ENCODE peak calls at places on chromosome 14, in five cellular contexts. One of them, this sample, is unnamed.
A peak's percentile ranks its signal among the peaks of the same experiment; 100 is the strongest.

GRCh38 chr14:90105756-90106155 is 44.0 kb downstream of the KCNK13 start:
- DNase-seq in cardiac muscle cell: peak; percentile 23
- DNase-seq in tibial artery: no peak
- DNase-seq in stomach: no peak
- DNase-seq in breast epithelium: no peak
- DNase-seq in this sample: no peak

GRCh38 chr14:54815016-54815415 is 87.6 kb downstream of the GCH1 start:
- DNase-seq in breast epithelium: no peak
- DNase-seq in stomach: no peak
- DNase-seq in tibial artery: peak; percentile 45
- DNase-seq in cardiac muscle cell: peak; percentile 82
- DNase-seq in this sample: no peak

GRCh38 chr14:81453166-81453766 is 53.1 kb upstream of the STON2 start:
- DNase-seq in cardiac muscle cell: peak; percentile 70
- DNase-seq in tibial artery: peak; percentile 38
- DNase-seq in breast epithelium: peak; percentile 48
- DNase-seq in stomach: peak; percentile 63
- DNase-seq in this sample: peak; percentile 66

GRCh38 chr14:21505009-21505553 is 6.1 kb downstream of the METTL3 start:
- DNase-seq in cardiac muscle cell: no peak
- DNase-seq in stomach: no peak
- DNase-seq in breast epithelium: no peak
- DNase-seq in tibial artery: no peak
- DNase-seq in this sample: no peak

GRCh38 chr14:55721353-55721752 is 141.3 kb downstream of the KTN1 start:
- DNase-seq in tibial artery: no peak
- DNase-seq in cardiac muscle cell: peak; percentile 96
- DNase-seq in breast epithelium: no peak
- DNase-seq in stomach: no peak
- DNase-seq in this sample: peak; percentile 32

GRCh38 chr14:90060965-90061848 is 587 bp upstream of the KCNK13 start:
- DNase-seq in breast epithelium: no peak
- DNase-seq in stomach: no peak
- DNase-seq in tibial artery: no peak
- DNase-seq in cardiac muscle cell: no peak
- DNase-seq in this sample: no peak

GRCh38 chr14:105086833-105087307 is 21.6 kb upstream of the GPR132 start:
- DNase-seq in breast epithelium: peak; percentile 74
- DNase-seq in cardiac muscle cell: peak; percentile 84
- DNase-seq in tibial artery: peak; percentile 80
- DNase-seq in stomach: peak; percentile 78
- DNase-seq in this sample: peak; percentile 76

GRCh38 chr14:82533351-82533750 is 999.7 kb upstream of the SEL1L start:
- DNase-seq in tibial artery: no peak
- DNase-seq in stomach: no peak
- DNase-seq in breast epithelium: no peak
- DNase-seq in cardiac muscle cell: no peak
- DNase-seq in this sample: no peak

GRCh38 chr14:97489750-97490149 is 692.6 kb downstream of the VRK1 start:
- DNase-seq in breast epithelium: no peak
- DNase-seq in stomach: no peak
- DNase-seq in cardiac muscle cell: no peak
- DNase-seq in tibial artery: no peak
- DNase-seq in this sample: no peak

GRCh38 chr14:89417111-89417468 is at the start of gene FOXN3:
- DNase-seq in cardiac muscle cell: peak; percentile 95
- DNase-seq in breast epithelium: peak; percentile 90
- DNase-seq in stomach: peak; percentile 92
- DNase-seq in tibial artery: peak; percentile 91
- DNase-seq in this sample: peak; percentile 90

GRCh38 chr14:100875861-100876590 is 27.5 kb downstream of the RTL1 start:
- DNase-seq in tibial artery: no peak
- DNase-seq in breast epithelium: no peak
- DNase-seq in stomach: no peak
- DNase-seq in cardiac muscle cell: no peak
- DNase-seq in this sample: no peak

GRCh38 chr14:71526388-71526787 is 405.8 kb upstream of the RGS6 start:
- DNase-seq in breast epithelium: no peak
- DNase-seq in stomach: no peak
- DNase-seq in cardiac muscle cell: no peak
- DNase-seq in tibial artery: no peak
- DNase-seq in this sample: no peak

GRCh38 chr14:24297190-24297964 is 2.2 kb downstream of the DHRS1 start:
- DNase-seq in tibial artery: no peak
- DNase-seq in cardiac muscle cell: peak; percentile 13
- DNase-seq in stomach: no peak
- DNase-seq in breast epithelium: no peak
- DNase-seq in this sample: peak; percentile 45

GRCh38 chr14:100022772-100023451 is 42.3 kb upstream of the EVL start:
- DNase-seq in cardiac muscle cell: peak; percentile 54
- DNase-seq in tibial artery: peak; percentile 31
- DNase-seq in stomach: no peak
- DNase-seq in breast epithelium: no peak
- DNase-seq in this sample: peak; percentile 63

GRCh38 chr14:32980178-32980886 is 41.7 kb downstream of the NPAS3 start:
- DNase-seq in breast epithelium: no peak
- DNase-seq in tibial artery: no peak
- DNase-seq in cardiac muscle cell: no peak
- DNase-seq in stomach: no peak
- DNase-seq in this sample: peak; percentile 79

GRCh38 chr14:102043251-102044025 is 43.4 kb downstream of the HSP90AA1 start:
- DNase-seq in stomach: no peak
- DNase-seq in tibial artery: no peak
- DNase-seq in cardiac muscle cell: no peak
- DNase-seq in breast epithelium: no peak
- DNase-seq in this sample: no peak
- H3K36me3 ChIP-seq in stomach: peaks cover 100% of the 10 kb centered on the region
- H3K36me3 ChIP-seq in tibial artery: peaks cover 79% of the 10 kb centered on the region
- H3K36me3 ChIP-seq in cardiac muscle cell: peaks cover 68% of the 10 kb centered on the region
- H3K36me3 ChIP-seq in breast epithelium: peaks cover 28% of the 10 kb centered on the region
- H3K36me3 ChIP-seq in this sample: peaks cover 98% of the 10 kb centered on the region

DNA sequence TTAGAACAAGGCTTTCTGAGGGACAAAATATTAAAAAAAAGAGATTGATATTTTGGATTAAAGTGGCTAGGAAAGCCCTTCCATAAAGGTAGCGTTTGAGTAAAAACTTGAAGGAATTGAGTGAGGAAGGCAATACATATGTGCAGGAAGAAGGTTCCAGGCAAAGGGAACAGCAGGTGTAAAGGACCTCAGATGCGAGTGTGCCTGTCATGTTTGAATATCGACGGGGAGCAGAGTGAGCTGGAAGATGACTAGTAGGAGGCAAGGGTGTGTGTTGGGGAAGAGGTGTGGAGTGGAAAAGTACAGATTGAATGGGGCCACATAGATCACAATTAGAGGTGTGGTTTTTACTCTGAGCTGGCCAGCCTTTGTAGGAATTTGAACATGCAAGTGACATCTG is 14.9 kb upstream of the FBXO33 start:
- DNase-seq in breast epithelium: no peak
- DNase-seq in tibial artery: no peak
- DNase-seq in stomach: no peak
- DNase-seq in cardiac muscle cell: no peak
- DNase-seq in this sample: no peak
- H3K4me1 ChIP-seq in breast epithelium: no peaks in the 10 kb centered on the region
- H3K4me1 ChIP-seq in tibial artery: no peaks in the 10 kb centered on the region
- H3K4me1 ChIP-seq in stomach: peaks cover 7% of the 10 kb centered on the region
- H3K4me1 ChIP-seq in cardiac muscle cell: peaks cover 14% of the 10 kb centered on the region
- H3K4me1 ChIP-seq in this sample: no peaks in the 10 kb centered on the region

GRCh38 chr14:104066279-104066678 is 19.2 kb upstream of the ASPG start:
- DNase-seq in cardiac muscle cell: no peak
- DNase-seq in breast epithelium: no peak
- DNase-seq in stomach: no peak
- DNase-seq in tibial artery: no peak
- DNase-seq in this sample: no peak
- H3K36me3 ChIP-seq in cardiac muscle cell: no peaks in the 10 kb centered on the region
- H3K36me3 ChIP-seq in breast epithelium: no peaks in the 10 kb centered on the region
- H3K36me3 ChIP-seq in stomach: no peaks in the 10 kb centered on the region
- H3K36me3 ChIP-seq in tibial artery: no peaks in the 10 kb centered on the region
- H3K36me3 ChIP-seq in this sample: no peaks in the 10 kb centered on the region

GRCh38 chr14:103107455-103107854 is 12.9 kb downstream of the EXOC3L4 start:
- DNase-seq in cardiac muscle cell: no peak
- DNase-seq in breast epithelium: no peak
- DNase-seq in stomach: no peak
- DNase-seq in tibial artery: no peak
- DNase-seq in this sample: no peak

GRCh38 chr14:103104654-103105511 is 10.4 kb downstream of the EXOC3L4 start:
- DNase-seq in tibial artery: no peak
- DNase-seq in stomach: peak; percentile 85
- DNase-seq in cardiac muscle cell: peak; percentile 56
- DNase-seq in breast epithelium: no peak
- DNase-seq in this sample: peak; percentile 64

GRCh38 chr14:103103461-103104388 is 9.2 kb downstream of the EXOC3L4 start:
- DNase-seq in cardiac muscle cell: peak; percentile 62
- DNase-seq in stomach: peak; percentile 87
- DNase-seq in breast epithelium: no peak
- DNase-seq in tibial artery: no peak
- DNase-seq in this sample: peak; percentile 85

GRCh38 chr14:103104389-103104653 is 9.8 kb downstream of the EXOC3L4 start:
- DNase-seq in stomach: no peak
- DNase-seq in breast epithelium: no peak
- DNase-seq in tibial artery: no peak
- DNase-seq in cardiac muscle cell: no peak
- DNase-seq in this sample: no peak

DNA sequence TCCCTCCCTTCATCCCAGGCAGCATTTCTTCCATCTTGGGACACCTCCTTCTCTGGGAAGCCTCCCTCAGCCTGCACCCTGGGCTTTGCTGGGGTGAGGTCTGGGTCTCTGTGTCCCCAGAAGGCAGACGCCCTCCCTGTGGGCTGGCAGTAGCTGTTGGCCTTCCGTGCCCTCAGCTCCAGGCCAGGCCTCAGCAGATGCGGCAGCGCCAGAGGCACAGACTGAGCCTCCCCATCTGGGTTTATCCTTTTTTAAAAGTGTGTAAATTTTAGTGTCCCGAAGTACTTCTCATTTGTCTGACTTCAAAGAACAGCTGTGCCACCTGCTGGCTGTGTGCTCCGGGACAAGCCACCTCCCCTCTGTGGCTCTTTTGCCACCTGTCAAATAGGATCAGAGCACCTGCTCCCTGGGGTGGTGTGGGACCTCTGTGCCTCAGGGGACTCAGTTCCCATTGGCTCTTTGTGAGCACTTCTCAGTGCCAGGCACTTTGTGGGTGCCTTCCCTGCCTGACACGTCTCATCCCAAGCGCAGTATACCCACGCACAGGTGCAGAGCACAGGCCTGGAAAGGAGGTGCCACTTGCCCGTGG is 11.1 kb downstream of the EXOC3L4 start:
- DNase-seq in cardiac muscle cell: no peak
- DNase-seq in tibial artery: no peak
- DNase-seq in breast epithelium: no peak
- DNase-seq in stomach: no peak
- DNase-seq in this sample: no peak
- H3K4me1 ChIP-seq in cardiac muscle cell: peaks cover 7% of the 10 kb centered on the region
- H3K4me1 ChIP-seq in tibial artery: no peaks in the 10 kb centered on the region
- H3K4me1 ChIP-seq in breast epithelium: peaks cover 9% of the 10 kb centered on the region
- H3K4me1 ChIP-seq in stomach: peaks cover 69% of the 10 kb centered on the region
- H3K4me1 ChIP-seq in this sample: peaks cover 12% of the 10 kb centered on the region

This sample was measured in A673.